ENCODE peak calls at places on chromosomes 11 and 22, in ten cellular contexts. N is DND-41, T is PC-3, D is GM12878, Q is IMR-90, E is lower lobe of right lung, L is upper lobe of right lung, H is pancreas, U is RWPE2, P is psoas muscle. G is an unnamed sample.

GRCh38 chr11:116548286-116548685 is 224.5 kb downstream of the BUD13 start:
- ATAC-seq in E (no peak), P (no peak), T (no peak), U (no peak), D (no peak), N (no peak), Q (no peak), L (no peak), H (no peak), G (no peak)

GRCh38 chr11:58927393-58928081 is 11.8 kb upstream of the GLYATL1 start:
- ATAC-seq in D (peak; percentile 55), L (peak; percentile 47), U (no peak), E (peak; percentile 38), T (no peak), P (no peak), H (peak; percentile 80), N (peak; percentile 58), Q (peak; percentile 80), G (no peak)

GRCh38 chr11:39786281-39786680 is 1673.2 kb downstream of the LRRC4C start:
- ATAC-seq in Q (no peak), D (no peak), P (no peak), N (no peak), L (peak; percentile 35), E (no peak), H (no peak), U (no peak), T (no peak), G (peak; percentile 39)

GRCh38 chr22:42622061-42622710 is 7.5 kb upstream of the POLDIP3 start:
- ATAC-seq in N (no peak), L (no peak), H (no peak), P (no peak), D (no peak), T (no peak), Q (no peak), U (no peak), E (no peak), G (no peak)

GRCh38 chr11:79400717-79401330 is 40.0 kb downstream of the TENM4 start:
- ATAC-seq in E (peak; percentile 63), U (peak; percentile 83), L (peak; percentile 81), N (no peak), T (peak; percentile 65), H (peak; percentile 49), Q (peak; percentile 53), D (peak; percentile 97), P (peak; percentile 66), G (peak; percentile 54)

GRCh38 chr11:98207086-98207485 is 813.7 kb upstream of the CNTN5 start:
- ATAC-seq in E (peak; percentile 15), N (no peak), U (no peak), Q (no peak), P (no peak), D (no peak), L (peak; percentile 43), H (no peak), T (no peak), G (no peak)

GRCh38 chr11:8683115-8683807 is 669 bp downstream of the RPL27A start:
- ATAC-seq in H (peak; percentile 10), N (no peak), L (peak; percentile 14), P (peak; percentile 24), U (no peak), Q (peak; percentile 2), T (no peak), D (peak; percentile 11), E (peak; percentile 4), G (peak; percentile 3)

GRCh38 chr11:63884191-63884590 is 32.8 kb downstream of the RCOR2 start:
- ATAC-seq in P (no peak), H (no peak), Q (no peak), T (no peak), D (no peak), N (no peak), E (no peak), L (peak; percentile 28), U (no peak), G (no peak)

GRCh38 chr11:17867346-17867745 is 132.8 kb downstream of the KCNC1 start:
- ATAC-seq in N (peak; percentile 94), T (no peak), L (no peak), U (no peak), E (no peak), D (no peak), H (no peak), Q (no peak), P (no peak), G (no peak)

GRCh38 chr11:17859552-17859951 is 125.0 kb downstream of the KCNC1 start:
- ATAC-seq in N (no peak), T (no peak), Q (no peak), H (no peak), L (no peak), E (no peak), D (no peak), P (no peak), U (no peak), G (no peak)

GRCh38 chr11:17865765-17866428 is 131.3 kb downstream of the KCNC1 start:
- ATAC-seq in E (no peak), P (peak; percentile 33), L (peak; percentile 39), D (no peak), N (no peak), U (peak; percentile 27), H (no peak), Q (peak; percentile 92), T (peak; percentile 38), G (no peak)

GRCh38 chr11:17861036-17861755 is 126.6 kb downstream of the KCNC1 start:
- ATAC-seq in N (no peak), Q (no peak), D (no peak), L (no peak), T (no peak), H (no peak), U (no peak), P (no peak), E (no peak), G (no peak)

DNA sequence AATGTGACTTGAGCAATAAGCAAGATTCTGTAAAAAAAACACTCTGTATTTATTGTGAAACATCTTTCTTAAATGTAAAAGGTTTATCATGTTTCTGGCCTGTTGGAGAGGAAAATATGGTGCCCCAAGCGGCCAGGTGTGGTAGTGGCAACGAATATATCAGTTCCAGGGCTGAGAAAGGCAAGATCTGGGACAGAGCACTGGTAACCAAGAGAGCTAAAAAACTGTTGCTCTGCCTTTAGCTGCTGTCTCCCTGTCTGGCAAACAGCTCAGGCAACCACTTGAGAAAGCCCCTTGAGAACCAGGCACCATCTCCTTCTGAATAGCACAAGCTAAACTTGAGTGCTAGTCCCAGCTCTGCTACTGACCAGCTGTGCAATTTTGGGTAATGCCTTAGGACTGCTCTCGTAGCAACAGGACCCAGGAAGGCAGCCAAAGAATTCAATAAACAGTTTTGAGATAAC is 129.9 kb downstream of the KCNC1 start:
- ATAC-seq in H (peak; percentile 53), U (peak; percentile 52), D (peak; percentile 81), L (peak; percentile 63), E (no peak), Q (no peak), T (peak; percentile 48), N (no peak), P (no peak), G (no peak)
- TF ChIP-seq CTCF in H (peak; percentile 56), U (peak; percentile 83), D (peak; percentile 81), L (peak; percentile 50), E (peak; percentile 41), Q (peak; percentile 26), T (peak; percentile 75), N (no peak), P (no peak), G (no peak)

DNA sequence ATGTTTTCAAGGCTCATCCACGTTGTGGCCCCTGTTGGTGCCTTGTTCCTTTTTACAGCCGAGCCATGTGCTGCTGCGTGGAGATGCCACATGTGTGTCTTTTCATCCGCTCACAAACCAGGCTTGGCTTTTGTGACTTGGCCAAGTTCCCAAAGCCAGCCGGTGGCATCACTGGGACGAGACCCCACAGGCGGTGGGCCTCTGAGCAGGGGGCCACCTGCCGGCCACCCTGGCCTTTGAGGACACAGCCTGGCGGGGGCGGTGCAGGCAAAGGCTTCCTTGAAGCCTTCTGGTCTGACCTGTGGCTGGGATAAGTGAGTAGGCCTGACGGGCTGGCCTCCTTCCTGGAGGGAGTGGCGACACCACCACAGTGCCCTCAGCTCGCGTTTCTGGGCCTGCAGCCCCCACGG is 10.6 kb downstream of the GRK2 start:
- ATAC-seq in N (peak; percentile 40), D (peak; percentile 55), E (peak; percentile 49), H (peak; percentile 33), L (peak; percentile 51), T (no peak), U (no peak), P (peak; percentile 39), Q (peak; percentile 52), G (peak; percentile 23)
- H3K4me3 ChIP-seq in N (no peak overlapping the region), D (peak overlapping the region; percentile 10), E (peak overlapping the region; percentile 45), H (no peak overlapping the region), L (peak overlapping the region; percentile 40), T (no peak overlapping the region), U (no peak overlapping the region), P (peak overlapping the region; percentile 56), Q (no peak overlapping the region), G (peak overlapping the region; percentile 41)

GRCh38 chr11:78145511-78146030 is 6.1 kb upstream of the ALG8 start:
- ATAC-seq in D (no peak), L (no peak), U (no peak), Q (no peak), E (no peak), T (no peak), N (no peak), H (no peak), P (no peak), G (no peak)

GRCh38 chr11:78138694-78139421 is 568 bp downstream of the ALG8 start:
- ATAC-seq in Q (peak; percentile 43), N (peak; percentile 56), L (peak; percentile 36), H (peak; percentile 25), D (peak; percentile 68), P (no peak), T (peak; percentile 36), E (peak; percentile 39), U (peak; percentile 38), G (peak; percentile 12)

GRCh38 chr11:78140392-78141077 is 1.1 kb upstream of the ALG8 start:
- ATAC-seq in Q (no peak), D (no peak), N (no peak), U (no peak), P (no peak), H (no peak), E (no peak), L (no peak), T (no peak), G (no peak)

GRCh38 chr11:78138281-78138680 is 1.1 kb downstream of the ALG8 start:
- ATAC-seq in H (no peak), U (peak; percentile 26), N (no peak), E (no peak), P (no peak), T (no peak), Q (no peak), D (no peak), L (no peak), G (no peak)

GRCh38 chr11:78139422-78140391 is at the start of gene ALG8:
- ATAC-seq in Q (peak; percentile 98), D (peak; percentile 96), N (peak; percentile 94), U (peak; percentile 94), L (peak; percentile 100), P (peak; percentile 99), E (peak; percentile 100), H (peak; percentile 100), T (peak; percentile 95), G (peak; percentile 98)
- TF ChIP-seq CTCF in Q (no peak), D (no peak), N (no peak), U (no peak), L (no peak), P (no peak), E (no peak), H (no peak), T (no peak), G (no peak)

GRCh38 chr22:24996420-24996952 is 44.0 kb downstream of the KIAA1671 start:
- ATAC-seq in E (no peak), Q (no peak), N (no peak), U (peak; percentile 62), H (no peak), L (peak; percentile 42), T (peak; percentile 30), P (peak; percentile 69), D (no peak), G (peak; percentile 48)

GRCh38 chr22:24994070-24994763 is 41.7 kb downstream of the KIAA1671 start:
- ATAC-seq in U (peak; percentile 54), P (no peak), Q (no peak), D (no peak), H (peak; percentile 66), E (no peak), T (peak; percentile 37), L (no peak), N (no peak), G (no peak)

GRCh38 chr22:24992946-24993345 is 40.4 kb downstream of the KIAA1671 start:
- ATAC-seq in U (no peak), N (no peak), H (no peak), T (no peak), L (no peak), Q (no peak), D (no peak), P (no peak), E (no peak), G (no peak)

GRCh38 chr22:24997023-24997422 is 44.5 kb downstream of the KIAA1671 start:
- ATAC-seq in U (no peak), Q (no peak), D (no peak), N (no peak), L (no peak), P (no peak), E (no peak), T (no peak), H (no peak), G (no peak)

DNA sequence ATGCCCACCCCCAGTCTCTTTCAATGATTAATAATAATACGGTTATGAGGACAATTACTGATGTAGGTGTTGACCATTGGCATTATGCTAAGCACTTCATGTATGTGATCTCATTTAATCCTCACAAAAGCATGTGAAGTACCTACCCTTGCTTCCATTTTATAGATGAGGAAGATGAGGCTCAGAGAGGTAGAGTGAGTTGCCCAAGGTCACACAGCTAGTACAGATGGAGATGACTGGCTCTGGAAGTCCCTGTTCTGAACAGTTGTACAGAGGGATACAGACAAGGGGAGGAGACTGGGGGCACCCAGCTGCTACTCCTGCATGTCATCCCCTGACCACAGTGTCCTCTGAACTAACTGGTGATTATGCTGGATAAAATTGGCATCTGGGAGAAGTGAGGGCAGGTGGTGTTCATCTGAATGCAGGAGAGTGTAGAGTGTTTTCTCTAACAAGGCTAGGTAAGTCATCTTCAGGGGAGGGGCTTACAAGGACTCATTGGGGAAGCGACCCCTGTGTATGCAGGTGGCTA is 43.2 kb downstream of the KIAA1671 start:
- ATAC-seq in P (no peak), D (no peak), L (no peak), N (no peak), U (no peak), H (no peak), Q (no peak), T (no peak), E (no peak), G (no peak)
- H3K4me3 ChIP-seq in P (no peak overlapping the region), D (no peak overlapping the region), L (no peak overlapping the region), N (no peak overlapping the region), U (no peak overlapping the region), H (no peak overlapping the region), Q (no peak overlapping the region), T (no peak overlapping the region), E (no peak overlapping the region), G (no peak overlapping the region)